ENCODE peak calls at places on chromosomes 7 and 10, in nine cellular contexts. One of them, this sample, is unnamed.

GRCh38 chr7:151374139-151374538 is 32.5 kb downstream of the NUB1 start:
- DNase-seq in HT-29: no peak
- DNase-seq in T47D: no peak
- DNase-seq in thoracic aorta: no peak
- DNase-seq in K562: no peak
- DNase-seq in NCI-H82: no peak
- DNase-seq in colonic mucosa: no peak
- DNase-seq in Right ventricle myocardium superior: no peak
- DNase-seq in left ventricle myocardium superior: no peak
- DNase-seq in this sample: no peak

GRCh38 chr7:42238709-42239395 is 1.8 kb upstream of the GLI3 start:
- DNase-seq in colonic mucosa: no peak
- DNase-seq in HT-29: no peak
- DNase-seq in left ventricle myocardium superior: no peak
- DNase-seq in NCI-H82: no peak
- DNase-seq in T47D: no peak
- DNase-seq in Right ventricle myocardium superior: no peak
- DNase-seq in K562: no peak
- DNase-seq in thoracic aorta: no peak
- DNase-seq in this sample: no peak

GRCh38 chr10:29946953-29947700 is 112.3 kb downstream of the JCAD start:
- DNase-seq in colonic mucosa: no peak
- DNase-seq in left ventricle myocardium superior: peak
- DNase-seq in HT-29: no peak
- DNase-seq in NCI-H82: no peak
- DNase-seq in K562: no peak
- DNase-seq in T47D: no peak
- DNase-seq in thoracic aorta: peak
- DNase-seq in Right ventricle myocardium superior: peak
- DNase-seq in this sample: no peak

GRCh38 chr7:158910254-158911053 is 54.1 kb downstream of the DYNC2I1 start:
- DNase-seq in colonic mucosa: no peak
- DNase-seq in Right ventricle myocardium superior: no peak
- DNase-seq in HT-29: no peak
- DNase-seq in K562: peak
- DNase-seq in left ventricle myocardium superior: no peak
- DNase-seq in T47D: no peak
- DNase-seq in thoracic aorta: no peak
- DNase-seq in NCI-H82: no peak
- DNase-seq in this sample: no peak

GRCh38 chr10:99872367-99873162 is 90.1 kb downstream of the ABCC2 start:
- DNase-seq in thoracic aorta: no peak
- DNase-seq in K562: no peak
- DNase-seq in left ventricle myocardium superior: no peak
- DNase-seq in Right ventricle myocardium superior: no peak
- DNase-seq in T47D: no peak
- DNase-seq in NCI-H82: no peak
- DNase-seq in colonic mucosa: no peak
- DNase-seq in HT-29: no peak
- DNase-seq in this sample: no peak

GRCh38 chr7:115410972-115411686 is 489.2 kb downstream of the MDFIC start:
- DNase-seq in T47D: no peak
- DNase-seq in NCI-H82: no peak
- DNase-seq in Right ventricle myocardium superior: no peak
- DNase-seq in thoracic aorta: no peak
- DNase-seq in HT-29: no peak
- DNase-seq in K562: no peak
- DNase-seq in left ventricle myocardium superior: no peak
- DNase-seq in colonic mucosa: no peak
- DNase-seq in this sample: no peak

GRCh38 chr10:98299341-98299740 is 31.3 kb upstream of the LOXL4 start:
- DNase-seq in Right ventricle myocardium superior: no peak
- DNase-seq in NCI-H82: peak
- DNase-seq in thoracic aorta: no peak
- DNase-seq in left ventricle myocardium superior: no peak
- DNase-seq in T47D: peak
- DNase-seq in colonic mucosa: no peak
- DNase-seq in HT-29: no peak
- DNase-seq in K562: peak
- DNase-seq in this sample: no peak

GRCh38 chr7:151115836-151116418 is 29.7 kb downstream of the AGAP3 start:
- DNase-seq in Right ventricle myocardium superior: no peak
- DNase-seq in thoracic aorta: no peak
- DNase-seq in NCI-H82: no peak
- DNase-seq in T47D: peak
- DNase-seq in HT-29: peak
- DNase-seq in K562: no peak
- DNase-seq in colonic mucosa: peak
- DNase-seq in left ventricle myocardium superior: no peak
- DNase-seq in this sample: no peak

GRCh38 chr7:146655928-146656797 is 539.6 kb downstream of the CNTNAP2 start:
- DNase-seq in NCI-H82: peak
- DNase-seq in thoracic aorta: no peak
- DNase-seq in K562: no peak
- DNase-seq in HT-29: peak
- DNase-seq in T47D: no peak
- DNase-seq in colonic mucosa: no peak
- DNase-seq in left ventricle myocardium superior: no peak
- DNase-seq in Right ventricle myocardium superior: no peak
- DNase-seq in this sample: no peak

GRCh38 chr10:3789621-3790020 is 4.6 kb upstream of the KLF6 start:
- DNase-seq in Right ventricle myocardium superior: no peak
- DNase-seq in HT-29: no peak
- DNase-seq in left ventricle myocardium superior: no peak
- DNase-seq in colonic mucosa: no peak
- DNase-seq in thoracic aorta: no peak
- DNase-seq in K562: no peak
- DNase-seq in T47D: no peak
- DNase-seq in NCI-H82: no peak
- DNase-seq in this sample: no peak

GRCh38 chr10:20508921-20509320 is 388.2 kb downstream of the NEBL start:
- DNase-seq in thoracic aorta: no peak
- DNase-seq in HT-29: no peak
- DNase-seq in T47D: no peak
- DNase-seq in left ventricle myocardium superior: no peak
- DNase-seq in Right ventricle myocardium superior: no peak
- DNase-seq in colonic mucosa: no peak
- DNase-seq in NCI-H82: no peak
- DNase-seq in K562: no peak
- DNase-seq in this sample: no peak

GRCh38 chr7:27952393-27953290 is 212.7 kb downstream of the TAX1BP1 start:
- DNase-seq in left ventricle myocardium superior: no peak
- DNase-seq in thoracic aorta: no peak
- DNase-seq in Right ventricle myocardium superior: no peak
- DNase-seq in HT-29: no peak
- DNase-seq in NCI-H82: no peak
- DNase-seq in T47D: no peak
- DNase-seq in colonic mucosa: no peak
- DNase-seq in K562: no peak
- DNase-seq in this sample: no peak

GRCh38 chr7:20991544-20991943 is 204.9 kb upstream of the SP8 start:
- DNase-seq in Right ventricle myocardium superior: no peak
- DNase-seq in HT-29: peak
- DNase-seq in thoracic aorta: no peak
- DNase-seq in T47D: no peak
- DNase-seq in left ventricle myocardium superior: no peak
- DNase-seq in NCI-H82: no peak
- DNase-seq in K562: no peak
- DNase-seq in colonic mucosa: no peak
- DNase-seq in this sample: no peak

GRCh38 chr10:75003195-75003594 is 108.3 kb upstream of the SAMD8 start:
- DNase-seq in thoracic aorta: no peak
- DNase-seq in T47D: no peak
- DNase-seq in NCI-H82: no peak
- DNase-seq in HT-29: no peak
- DNase-seq in K562: no peak
- DNase-seq in Right ventricle myocardium superior: no peak
- DNase-seq in left ventricle myocardium superior: no peak
- DNase-seq in colonic mucosa: no peak
- DNase-seq in this sample: no peak

GRCh38 chr7:31785081-31785480 is 98.1 kb downstream of the PPP1R17 start:
- DNase-seq in K562: no peak
- DNase-seq in left ventricle myocardium superior: no peak
- DNase-seq in HT-29: no peak
- DNase-seq in thoracic aorta: no peak
- DNase-seq in NCI-H82: peak
- DNase-seq in Right ventricle myocardium superior: no peak
- DNase-seq in colonic mucosa: no peak
- DNase-seq in T47D: no peak
- DNase-seq in this sample: no peak

GRCh38 chr10:93968452-93969044 is 25.2 kb upstream of the PLCE1 start:
- DNase-seq in left ventricle myocardium superior: peak
- DNase-seq in K562: no peak
- DNase-seq in NCI-H82: no peak
- DNase-seq in colonic mucosa: no peak
- DNase-seq in Right ventricle myocardium superior: peak
- DNase-seq in HT-29: no peak
- DNase-seq in thoracic aorta: no peak
- DNase-seq in T47D: no peak
- DNase-seq in this sample: no peak

GRCh38 chr10:101008823-101009423 is 9.3 kb downstream of the LZTS2 start:
- DNase-seq in colonic mucosa: no peak
- DNase-seq in HT-29: peak
- DNase-seq in NCI-H82: no peak
- DNase-seq in K562: no peak
- DNase-seq in thoracic aorta: no peak
- DNase-seq in left ventricle myocardium superior: no peak
- DNase-seq in Right ventricle myocardium superior: no peak
- DNase-seq in T47D: no peak
- DNase-seq in this sample: no peak

GRCh38 chr7:142459557-142459963 is 201.7 kb upstream of the PRSS58 start:
- DNase-seq in thoracic aorta: no peak
- DNase-seq in T47D: no peak
- DNase-seq in NCI-H82: peak
- DNase-seq in Right ventricle myocardium superior: no peak
- DNase-seq in K562: peak
- DNase-seq in HT-29: peak
- DNase-seq in colonic mucosa: peak
- DNase-seq in left ventricle myocardium superior: no peak
- DNase-seq in this sample: peak

GRCh38 chr10:43905502-43906236 is 257.0 kb upstream of the ZNF32 start:
- DNase-seq in left ventricle myocardium superior: peak
- DNase-seq in colonic mucosa: no peak
- DNase-seq in K562: no peak
- DNase-seq in NCI-H82: no peak
- DNase-seq in Right ventricle myocardium superior: peak
- DNase-seq in HT-29: no peak
- DNase-seq in T47D: no peak
- DNase-seq in thoracic aorta: no peak
- DNase-seq in this sample: no peak

GRCh38 chr7:14936530-14936929 is 34.0 kb upstream of the DGKB start:
- DNase-seq in K562: no peak
- DNase-seq in NCI-H82: no peak
- DNase-seq in thoracic aorta: no peak
- DNase-seq in left ventricle myocardium superior: no peak
- DNase-seq in HT-29: peak
- DNase-seq in T47D: no peak
- DNase-seq in Right ventricle myocardium superior: no peak
- DNase-seq in colonic mucosa: peak
- DNase-seq in this sample: no peak

GRCh38 chr7:35691827-35692307 is 3.1 kb downstream of the HERPUD2 start:
- DNase-seq in K562: peak
- DNase-seq in HT-29: no peak
- DNase-seq in thoracic aorta: no peak
- DNase-seq in T47D: no peak
- DNase-seq in NCI-H82: no peak
- DNase-seq in left ventricle myocardium superior: no peak
- DNase-seq in colonic mucosa: no peak
- DNase-seq in Right ventricle myocardium superior: peak
- DNase-seq in this sample: no peak

GRCh38 chr10:75472685-75473084 is 41.3 kb downstream of the LRMDA start:
- DNase-seq in thoracic aorta: no peak
- DNase-seq in Right ventricle myocardium superior: no peak
- DNase-seq in T47D: no peak
- DNase-seq in colonic mucosa: peak
- DNase-seq in K562: no peak
- DNase-seq in NCI-H82: peak
- DNase-seq in HT-29: no peak
- DNase-seq in left ventricle myocardium superior: no peak
- DNase-seq in this sample: no peak

GRCh38 chr10:88848499-88848898 is 3.1 kb downstream of the ANKRD22 start:
- DNase-seq in Right ventricle myocardium superior: no peak
- DNase-seq in thoracic aorta: no peak
- DNase-seq in left ventricle myocardium superior: no peak
- DNase-seq in HT-29: peak
- DNase-seq in colonic mucosa: no peak
- DNase-seq in K562: no peak
- DNase-seq in T47D: no peak
- DNase-seq in NCI-H82: no peak
- DNase-seq in this sample: peak